ENCODE peak calls at places on chromosomes 16 and 17, in five cellular contexts. L, G, V, Z and R are unnamed samples.

GRCh38 chr17:1188812-1189211 is 9.0 kb upstream of the ABR start:
- DNase-seq in G (peak; percentile 76), Z (peak; percentile 90), V (no peak), L (peak; percentile 28), R (no peak)

GRCh38 chr17:56754523-56755208 is 79.1 kb downstream of the C17orf67 start:
- DNase-seq in V (no peak), L (no peak), G (peak; percentile 65), Z (no peak), R (no peak)

GRCh38 chr17:8835631-8836364 is 31.7 kb downstream of the PIK3R6 start:
- DNase-seq in G (no peak), L (no peak), V (no peak), Z (no peak), R (no peak)

GRCh38 chr16:77675464-77676324 is 46.6 kb upstream of the NUDT7 start:
- DNase-seq in L (peak; percentile 45), Z (no peak), G (peak; percentile 75), V (peak; percentile 72), R (peak; percentile 71)

GRCh38 chr17:70288540-70289290 is 119.4 kb downstream of the KCNJ2 start:
- DNase-seq in G (no peak), L (no peak), Z (no peak), V (no peak), R (no peak)

GRCh38 chr16:78002915-78003538 is 19.3 kb upstream of the CLEC3A start:
- DNase-seq in L (peak; percentile 71), V (peak; percentile 96), G (peak; percentile 86), Z (peak; percentile 84), R (peak; percentile 87)

GRCh38 chr17:18921912-18922451 is 30.0 kb upstream of the SLC5A10 start:
- DNase-seq in Z (no peak), G (no peak), V (no peak), L (no peak), R (no peak)

GRCh38 chr17:17377568-17377967 is 74.4 kb downstream of the NT5M start:
- DNase-seq in L (no peak), V (no peak), Z (no peak), G (no peak), R (no peak)

GRCh38 chr16:88928405-88929375 is 48.3 kb downstream of the CBFA2T3 start:
- DNase-seq in G (no peak), L (no peak), V (no peak), Z (no peak), R (no peak)

GRCh38 chr17:37124074-37124824 is 175.5 kb downstream of the AATF start:
- DNase-seq in Z (no peak), L (no peak), V (no peak), G (no peak), R (no peak)

GRCh38 chr16:64782484-64782883 is 339.4 kb downstream of the CDH11 start:
- DNase-seq in G (no peak), V (no peak), L (no peak), Z (no peak), R (no peak)

GRCh38 chr16:64780445-64780844 is 341.4 kb downstream of the CDH11 start:
- DNase-seq in V (no peak), Z (no peak), G (no peak), L (no peak), R (no peak)

DNA sequence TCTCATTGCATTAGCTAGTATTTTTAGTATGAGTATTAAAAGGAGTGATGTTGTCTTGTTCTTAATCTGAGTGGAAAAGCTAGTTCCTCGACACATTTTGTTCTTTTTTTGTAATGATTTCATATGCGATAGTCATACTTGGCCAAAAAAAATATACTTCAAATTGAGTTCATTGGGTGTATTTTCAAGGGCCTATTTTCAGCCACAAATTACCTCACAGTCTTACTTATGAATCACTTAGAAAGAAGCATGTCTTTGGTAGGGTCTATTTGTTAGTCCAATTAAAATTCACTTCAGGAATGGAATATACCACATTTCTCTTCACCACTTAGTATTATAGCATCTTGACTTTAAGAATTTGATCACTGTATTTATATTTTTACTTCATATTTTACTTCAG is 337.2 kb downstream of the CDH11 start:
- DNase-seq in Z (no peak), V (no peak), G (no peak), L (no peak), R (no peak)
- TF ChIP-seq CTCF in Z (no peak), V (no peak), G (no peak), L (no peak), R (no peak)

GRCh38 chr17:42623732-42624596 is 14.5 kb downstream of the TUBG1 start:
- DNase-seq in L (no peak), V (no peak), Z (no peak), G (no peak), R (no peak)

GRCh38 chr17:42613699-42614295 is 4.3 kb downstream of the TUBG1 start:
- DNase-seq in L (no peak), Z (peak; percentile 71), V (no peak), G (no peak), R (no peak)

GRCh38 chr17:42617956-42618431 is 8.5 kb downstream of the TUBG1 start:
- DNase-seq in L (no peak), G (no peak), Z (no peak), V (no peak), R (no peak)

DNA sequence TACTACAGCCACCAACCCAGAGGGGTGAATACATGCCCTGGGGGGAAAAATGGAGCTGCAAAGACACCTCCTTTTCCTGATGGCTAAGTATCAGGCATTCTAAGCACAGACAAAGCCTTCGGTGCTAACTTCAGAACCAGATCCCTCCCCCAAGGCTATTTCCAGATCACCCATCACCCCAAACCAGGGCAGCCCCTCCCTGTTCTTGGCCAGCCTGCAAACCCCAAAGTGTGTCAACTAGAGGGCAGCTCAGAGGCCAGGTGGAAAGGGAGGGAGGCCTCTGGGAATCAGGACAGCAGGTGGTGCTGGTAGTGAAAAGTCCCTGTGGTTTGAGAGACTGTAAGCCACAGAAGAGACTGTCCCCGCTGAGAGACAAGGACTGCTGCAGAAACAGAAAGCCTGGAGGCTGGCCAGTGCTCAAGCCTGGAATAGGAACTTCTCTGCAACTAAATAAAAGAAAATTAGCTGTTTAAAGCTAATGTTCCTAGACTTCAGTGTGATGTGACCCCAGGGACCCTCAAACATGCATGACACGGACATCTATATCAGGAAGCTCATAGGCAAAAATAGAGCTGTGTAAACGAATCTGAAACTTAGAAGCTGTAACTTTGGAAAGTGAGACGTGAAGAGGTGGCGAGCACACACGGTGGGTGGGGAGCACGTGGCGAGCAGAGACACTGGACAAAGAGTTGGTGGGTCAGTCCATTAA is 9.1 kb downstream of the TUBG1 start:
- DNase-seq in L (no peak), G (no peak), Z (no peak), V (peak; percentile 91), R (no peak)
- TF ChIP-seq CTCF in L (no peak), G (no peak), Z (peak; percentile 18), V (peak; percentile 56), R (no peak)

GRCh38 chr16:30972872-30973271 is 12.1 kb upstream of the HSD3B7 start:
- DNase-seq in V (no peak), G (no peak), L (no peak), Z (no peak), R (no peak)
- TF ChIP-seq CTCF in V (peak; percentile 43), G (peak; percentile 12), L (peak; percentile 3), Z (no peak), R (no peak)

GRCh38 chr16:69087161-69087581 is 18.3 kb upstream of the HAS3 start:
- DNase-seq in V (no peak), G (no peak), L (no peak), Z (peak; percentile 39), R (no peak)
- TF ChIP-seq CTCF in V (no peak), G (no peak), L (no peak), Z (no peak), R (no peak)

GRCh38 chr16:72244853-72245252 is 72.9 kb upstream of the PMFBP1 start:
- DNase-seq in L (no peak), G (no peak), Z (no peak), V (no peak), R (no peak)
- TF ChIP-seq CTCF in L (no peak), G (no peak), Z (no peak), V (peak; percentile 42), R (no peak)